ENCODE peak calls at places on chromosomes 2 and 18, in seven cellular contexts. L is IMR-90, A is progenitor cell of endocrine pancreas, D is sigmoid colon, I is SK-N-SH, Q is neural progenitor cell, M is mammary epithelial cell. N is an unnamed sample.

GRCh38 chr2:106886916-106887758 is 1.2 kb upstream of the ST6GAL2 start:
- DNase-seq in L (no peak), A (peak), D (no peak), I (peak), Q (peak), M (peak), N (peak)

GRCh38 chr2:213148572-213149331 is 2.7 kb downstream of the IKZF2 start:
- DNase-seq in L (no peak), A (no peak), D (no peak), I (no peak), Q (no peak), M (no peak), N (no peak)

GRCh38 chr2:217207387-217208010 is 347.6 kb upstream of the TNP1 start:
- DNase-seq in L (no peak), A (no peak), D (no peak), I (no peak), Q (no peak), M (no peak), N (no peak)

GRCh38 chr2:53286336-53286735 is 481.3 kb upstream of the CHAC2 start:
- DNase-seq in L (peak), A (no peak), D (no peak), I (no peak), Q (no peak), M (peak), N (no peak)

GRCh38 chr2:9665903-9666302 is 35.1 kb upstream of the YWHAQ start:
- DNase-seq in L (peak), A (no peak), D (no peak), I (no peak), Q (no peak), M (no peak), N (no peak)

GRCh38 chr18:32349728-32350395 is 120.8 kb downstream of the GAREM1 start:
- DNase-seq in L (peak), A (no peak), D (peak), I (no peak), Q (peak), M (peak), N (no peak)

GRCh38 chr2:185035906-185036305 is 437.6 kb downstream of the ZNF804A start:
- DNase-seq in L (no peak), A (no peak), D (no peak), I (no peak), Q (no peak), M (no peak), N (no peak)

GRCh38 chr2:216688731-216689360 is 6.5 kb downstream of the IGFBP5 start:
- DNase-seq in L (no peak), A (no peak), D (peak), I (no peak), Q (no peak), M (no peak), N (no peak)

GRCh38 chr18:44679912-44680270 is 797 bp upstream of the SETBP1 start:
- DNase-seq in L (peak), A (peak), D (peak), I (peak), Q (peak), M (peak), N (no peak)

GRCh38 chr2:96136123-96136720 is 2.1 kb downstream of the ASTL start:
- DNase-seq in L (no peak), A (no peak), D (no peak), I (peak), Q (no peak), M (no peak), N (no peak)

GRCh38 chr18:12393998-12394397 is 13.7 kb upstream of the PRELID3A start:
- DNase-seq in L (no peak), A (no peak), D (no peak), I (no peak), Q (no peak), M (no peak), N (no peak)

GRCh38 chr2:37809525-37809924 is 115.6 kb upstream of the RMDN2 start:
- DNase-seq in L (peak), A (no peak), D (no peak), I (peak), Q (peak), M (peak), N (no peak)

GRCh38 chr18:7615840-7616239 is 48.7 kb downstream of the PTPRM start:
- DNase-seq in L (no peak), A (no peak), D (no peak), I (no peak), Q (no peak), M (no peak), N (no peak)

GRCh38 chr2:172460780-172461201 is 33.4 kb downstream of the ITGA6 start:
- DNase-seq in L (peak), A (no peak), D (no peak), I (no peak), Q (no peak), M (peak), N (no peak)

GRCh38 chr18:23835076-23835475 is 145.8 kb downstream of the LAMA3 start:
- DNase-seq in L (no peak), A (no peak), D (no peak), I (no peak), Q (no peak), M (peak), N (no peak)

DNA sequence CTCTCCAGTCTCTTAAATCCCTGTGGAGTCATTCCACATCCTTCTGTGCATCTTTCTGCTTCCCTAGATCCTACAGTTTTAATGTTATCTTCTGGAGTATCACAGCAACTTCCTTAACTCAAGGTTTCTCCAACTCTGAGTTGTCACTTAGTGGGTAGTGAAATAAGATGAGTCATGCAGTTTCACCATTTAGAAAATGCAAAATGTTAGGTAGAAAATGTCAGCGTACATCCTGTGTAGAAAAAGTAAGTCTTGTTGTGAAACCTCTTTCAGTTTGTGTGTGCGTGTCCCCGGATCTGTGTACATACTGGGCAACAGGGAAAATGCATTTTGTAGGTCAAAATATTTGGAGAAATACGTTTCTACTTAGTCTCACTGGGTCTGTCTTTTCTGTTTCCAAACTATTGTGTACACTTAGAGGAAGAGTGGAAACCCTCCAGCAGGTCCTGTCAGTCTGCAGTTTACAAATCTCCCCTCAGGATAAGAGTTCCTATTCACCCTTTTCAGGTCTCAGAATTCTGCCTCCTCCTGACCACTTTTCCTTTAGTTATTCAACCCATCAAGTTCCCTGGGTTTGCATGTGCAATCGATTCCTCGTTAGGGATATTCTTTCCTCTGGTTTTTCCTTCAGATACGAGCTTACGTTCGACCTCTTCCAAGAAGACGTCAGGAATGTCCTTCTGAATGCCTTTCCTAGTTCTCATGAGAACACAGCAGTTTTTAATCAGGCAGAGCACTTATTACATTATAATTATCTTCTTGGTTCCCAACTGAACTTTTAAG is 154.8 kb downstream of the TGIF1 start:
- DNase-seq in L (peak), A (no peak), D (peak), I (no peak), Q (peak), M (peak), N (no peak)
- TF ChIP-seq CTCF in L (no peak), A (no peak), D (no peak), I (no peak), Q (no peak), M (no peak), N (no peak)

GRCh38 chr2:144663217-144663616 is 143.3 kb upstream of the ZEB2 start:
- DNase-seq in L (no peak), A (no peak), D (no peak), I (no peak), Q (no peak), M (no peak), N (no peak)

GRCh38 chr2:144666032-144666431 is 146.1 kb upstream of the ZEB2 start:
- DNase-seq in L (peak), A (no peak), D (no peak), I (no peak), Q (no peak), M (peak), N (no peak)

GRCh38 chr2:144659731-144660275 is 139.9 kb upstream of the ZEB2 start:
- DNase-seq in L (peak), A (no peak), D (no peak), I (no peak), Q (no peak), M (peak), N (no peak)

DNA sequence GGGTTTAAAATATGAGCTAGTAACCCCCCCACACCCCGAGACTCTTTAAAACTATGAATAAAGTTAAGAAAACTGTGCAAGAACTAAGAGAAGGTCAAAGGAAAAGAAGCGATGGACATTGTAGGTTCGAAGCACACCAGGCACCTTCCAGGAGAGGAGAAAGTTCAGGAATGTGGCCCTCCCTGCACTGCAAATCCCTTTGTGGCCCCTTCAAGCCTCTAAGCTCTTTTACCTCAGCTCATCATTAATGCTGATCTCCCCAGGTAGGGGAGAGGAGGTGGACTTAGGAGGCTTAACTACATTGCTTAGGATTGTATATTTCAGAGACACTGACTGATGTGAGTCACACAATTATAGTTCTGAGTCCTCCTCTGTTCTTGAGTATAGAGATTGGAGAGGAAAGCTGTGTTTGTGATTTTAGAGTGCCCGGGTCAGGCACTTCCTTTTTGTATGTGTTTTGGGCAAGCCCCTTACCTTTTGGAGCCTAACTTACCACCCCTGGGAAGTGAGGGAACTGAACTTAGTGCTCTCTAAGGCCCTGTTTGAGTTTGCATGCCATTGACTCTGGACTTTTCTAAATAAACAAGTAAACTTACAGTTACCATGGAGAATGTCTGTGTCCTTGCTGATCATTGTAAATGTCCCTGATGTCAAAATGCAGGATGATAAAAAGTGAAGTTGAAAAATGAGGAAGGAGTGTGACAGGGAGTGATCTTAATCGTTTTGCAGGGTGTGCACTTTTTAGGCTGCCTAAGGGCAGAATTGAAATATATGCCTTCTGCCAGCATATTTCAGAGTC is 140.8 kb upstream of the ZEB2 start:
- DNase-seq in L (peak), A (no peak), D (no peak), I (no peak), Q (peak), M (peak), N (no peak)
- TF ChIP-seq CTCF in L (no peak), A (no peak), D (no peak), I (no peak), Q (no peak), M (no peak), N (no peak)

DNA sequence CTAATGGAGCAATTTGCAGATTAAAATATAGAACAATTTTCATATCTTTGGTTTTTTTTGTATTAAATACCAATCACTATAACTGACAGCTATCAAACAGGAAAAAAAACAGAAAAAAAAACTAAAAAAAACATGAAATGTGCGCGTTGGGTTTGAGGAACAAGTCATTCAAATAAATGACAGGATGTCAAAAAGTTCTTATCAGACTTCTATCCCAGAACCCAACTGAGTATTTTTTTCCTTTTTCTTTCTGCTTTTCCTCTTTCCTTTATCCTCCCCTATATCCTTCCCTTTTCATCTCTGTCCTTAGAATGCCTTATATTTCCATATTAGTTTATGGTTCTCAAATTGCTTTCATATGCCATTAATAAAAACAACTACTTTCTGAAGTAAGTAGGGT is 14.3 kb downstream of the PRKRA start:
- DNase-seq in L (no peak), A (no peak), D (no peak), I (no peak), Q (no peak), M (no peak), N (no peak)
- TF ChIP-seq CTCF in L (no peak), A (no peak), D (no peak), I (no peak), Q (no peak), M (no peak), N (no peak)

GRCh38 chr2:139790807-139791206 is 1010.6 kb upstream of the NXPH2 start:
- DNase-seq in L (no peak), A (no peak), D (no peak), I (no peak), Q (no peak), M (peak), N (no peak)
- TF ChIP-seq CTCF in L (peak), A (peak), D (no peak), I (peak), Q (peak), M (peak), N (peak)

GRCh38 chr2:167293172-167293781 is 405.0 kb downstream of the XIRP2 start:
- DNase-seq in L (peak), A (peak), D (peak), I (no peak), Q (peak), M (peak), N (peak)

GRCh38 chr2:167294031-167294774 is 405.9 kb downstream of the XIRP2 start:
- DNase-seq in L (peak), A (peak), D (no peak), I (peak), Q (peak), M (peak), N (peak)

GRCh38 chr2:167289651-167290410 is 401.6 kb downstream of the XIRP2 start:
- DNase-seq in L (peak), A (no peak), D (no peak), I (no peak), Q (no peak), M (no peak), N (no peak)

GRCh38 chr2:167294775-167295140 is 406.5 kb downstream of the XIRP2 start:
- DNase-seq in L (peak), A (no peak), D (no peak), I (no peak), Q (no peak), M (peak), N (no peak)

DNA sequence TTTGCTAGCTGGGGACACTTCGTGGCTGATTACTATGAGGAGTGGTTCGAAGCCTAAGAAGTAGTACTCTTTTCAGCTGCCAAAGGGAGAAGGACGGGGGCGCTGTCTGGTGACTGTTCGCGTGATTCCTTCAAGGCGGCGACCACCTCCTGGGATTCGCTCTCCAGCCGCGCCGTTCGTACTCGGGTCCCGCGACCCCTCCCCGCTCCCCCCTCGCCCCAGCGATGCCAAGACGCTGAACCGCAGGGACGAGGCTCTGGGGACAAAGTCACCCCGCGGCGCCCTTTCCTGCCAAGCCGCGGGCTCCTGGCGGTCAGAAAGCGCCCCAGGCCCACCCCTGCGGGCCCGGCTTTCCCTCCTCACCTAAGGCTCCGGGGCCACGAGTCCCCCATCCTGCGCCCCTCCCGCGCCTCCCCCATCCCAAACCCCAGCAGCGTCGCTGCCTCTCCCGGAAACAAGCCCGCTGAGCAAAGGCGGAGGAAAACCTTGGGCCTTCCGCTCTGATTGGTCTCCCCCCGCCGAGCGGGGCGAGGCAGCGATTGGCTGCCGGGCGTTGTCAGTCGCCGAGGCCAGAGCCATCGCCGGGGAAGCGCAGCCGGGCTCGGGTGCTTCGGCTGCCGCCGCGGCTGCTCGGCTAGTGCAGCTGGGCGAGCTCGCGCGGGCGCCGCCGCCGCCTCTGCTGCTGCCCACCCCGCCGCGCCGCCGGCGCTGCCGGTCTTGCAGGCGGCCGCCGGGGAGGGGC is 404.3 kb downstream of the XIRP2 start:
- DNase-seq in L (peak), A (peak), D (peak), I (peak), Q (peak), M (peak), N (peak)
- TF ChIP-seq CTCF in L (peak), A (peak), D (peak), I (peak), Q (peak), M (no peak), N (peak)

GRCh38 chr2:196404276-196404675 is 232.9 kb upstream of the STK17B start:
- DNase-seq in L (no peak), A (no peak), D (no peak), I (no peak), Q (no peak), M (no peak), N (no peak)
- TF ChIP-seq CTCF in L (no peak), A (no peak), D (no peak), I (no peak), Q (no peak), M (no peak), N (peak)

GRCh38 chr2:149597050-149598013 is 9.8 kb upstream of the MMADHC start:
- DNase-seq in L (peak), A (peak), D (peak), I (peak), Q (peak), M (peak), N (no peak)

GRCh38 chr2:149598014-149598395 is 10.4 kb upstream of the MMADHC start:
- DNase-seq in L (peak), A (no peak), D (no peak), I (peak), Q (no peak), M (no peak), N (no peak)

GRCh38 chr2:149596471-149596870 is 8.9 kb upstream of the MMADHC start:
- DNase-seq in L (no peak), A (no peak), D (no peak), I (no peak), Q (no peak), M (no peak), N (no peak)

GRCh38 chr2:149594411-149594810 is 6.8 kb upstream of the MMADHC start:
- DNase-seq in L (no peak), A (no peak), D (no peak), I (no peak), Q (no peak), M (no peak), N (no peak)

GRCh38 chr2:149595069-149595963 is 7.7 kb upstream of the MMADHC start:
- DNase-seq in L (peak), A (no peak), D (no peak), I (no peak), Q (no peak), M (peak), N (no peak)
- TF ChIP-seq CTCF in L (peak), A (peak), D (no peak), I (peak), Q (peak), M (peak), N (peak)

GRCh38 chr2:147937744-147938349 is 82.7 kb downstream of the ORC4 start:
- DNase-seq in L (peak), A (no peak), D (no peak), I (peak), Q (peak), M (peak), N (no peak)
- TF ChIP-seq CTCF in L (peak), A (peak), D (peak), I (peak), Q (peak), M (peak), N (peak)

GRCh38 chr18:49177812-49178211 is 227.0 kb upstream of the SMAD7 start:
- DNase-seq in L (peak), A (no peak), D (no peak), I (no peak), Q (no peak), M (peak), N (no peak)

GRCh38 chr18:49175476-49175875 is 224.7 kb upstream of the SMAD7 start:
- DNase-seq in L (no peak), A (no peak), D (no peak), I (no peak), Q (no peak), M (no peak), N (no peak)

GRCh38 chr18:49177071-49177470 is 226.3 kb upstream of the SMAD7 start:
- DNase-seq in L (no peak), A (no peak), D (no peak), I (no peak), Q (no peak), M (no peak), N (no peak)

GRCh38 chr18:49179222-49179621 is 228.5 kb upstream of the SMAD7 start:
- DNase-seq in L (no peak), A (no peak), D (no peak), I (no peak), Q (no peak), M (no peak), N (no peak)

DNA sequence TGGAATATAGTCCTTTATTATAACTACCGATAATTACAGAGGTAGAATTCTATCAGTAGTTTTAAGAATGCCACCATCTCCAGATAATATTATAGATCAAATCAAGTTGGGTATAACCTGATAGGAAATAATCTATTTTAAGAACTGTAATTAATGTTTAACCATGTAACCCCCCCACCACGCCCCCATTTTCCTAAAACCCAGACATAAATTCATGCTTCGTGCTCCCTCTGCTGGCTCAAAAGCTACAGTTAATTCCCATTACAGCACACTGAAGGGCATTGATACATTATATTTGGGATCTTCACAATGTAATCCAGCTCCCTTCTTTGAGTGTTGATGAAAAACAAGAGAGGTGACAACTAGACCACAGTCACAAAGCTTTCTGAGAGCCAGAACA is 228.0 kb upstream of the SMAD7 start:
- DNase-seq in L (peak), A (no peak), D (no peak), I (peak), Q (peak), M (no peak), N (no peak)
- TF ChIP-seq CTCF in L (peak), A (peak), D (peak), I (peak), Q (peak), M (peak), N (peak)

GRCh38 chr2:113200236-113200635 is 26.5 kb downstream of the PSD4 start:
- DNase-seq in L (no peak), A (no peak), D (no peak), I (no peak), Q (peak), M (no peak), N (no peak)
- TF ChIP-seq CTCF in L (no peak), A (no peak), D (no peak), I (peak), Q (peak), M (no peak), N (peak)

N was measured in chondrocyte.